ENCODE peak calls at places on chromosomes 7 and 10, in seven cellular contexts. S, U, X, T, A, I and W are unnamed samples.

GRCh38 chr10:121302541-121303180 is 295.6 kb downstream of the FGFR2 start:
- DNase-seq in S (no peak), U (no peak), X (peak), T (no peak), A (no peak), I (no peak), W (no peak)

GRCh38 chr7:151762501-151763245 is 114.2 kb downstream of the PRKAG2 start:
- DNase-seq in S (no peak), U (no peak), X (no peak), T (no peak), A (no peak), I (no peak), W (no peak)

GRCh38 chr10:26457088-26457487 is 18.9 kb downstream of the APBB1IP start:
- DNase-seq in S (peak), U (no peak), X (no peak), T (no peak), A (no peak), I (no peak), W (no peak)

GRCh38 chr7:70919491-70920073 is 212.4 kb upstream of the GALNT17 start:
- DNase-seq in S (no peak), U (no peak), X (no peak), T (no peak), A (no peak), I (no peak), W (no peak)

GRCh38 chr7:141071260-141071854 is 2.5 kb upstream of the TMEM178B start:
- DNase-seq in S (peak), U (peak), X (peak), T (no peak), A (peak), I (peak), W (peak)

GRCh38 chr7:131574741-131575140 is 18.3 kb upstream of the PODXL start:
- DNase-seq in S (no peak), U (no peak), X (no peak), T (no peak), A (no peak), I (no peak), W (no peak)

GRCh38 chr10:88092975-88093374 is 229.6 kb downstream of the PTEN start:
- DNase-seq in S (no peak), U (no peak), X (no peak), T (no peak), A (no peak), I (peak), W (no peak)

GRCh38 chr7:136870799-136871487 is 2.5 kb downstream of the CHRM2 start:
- DNase-seq in S (no peak), U (peak), X (no peak), T (no peak), A (peak), I (no peak), W (no peak)

GRCh38 chr10:93917064-93917391 is 23.2 kb downstream of the SLC35G1 start:
- DNase-seq in S (no peak), U (no peak), X (no peak), T (no peak), A (no peak), I (peak), W (no peak)

GRCh38 chr7:146665023-146665422 is 548.4 kb downstream of the CNTNAP2 start:
- DNase-seq in S (no peak), U (no peak), X (no peak), T (no peak), A (peak), I (no peak), W (no peak)

DNA sequence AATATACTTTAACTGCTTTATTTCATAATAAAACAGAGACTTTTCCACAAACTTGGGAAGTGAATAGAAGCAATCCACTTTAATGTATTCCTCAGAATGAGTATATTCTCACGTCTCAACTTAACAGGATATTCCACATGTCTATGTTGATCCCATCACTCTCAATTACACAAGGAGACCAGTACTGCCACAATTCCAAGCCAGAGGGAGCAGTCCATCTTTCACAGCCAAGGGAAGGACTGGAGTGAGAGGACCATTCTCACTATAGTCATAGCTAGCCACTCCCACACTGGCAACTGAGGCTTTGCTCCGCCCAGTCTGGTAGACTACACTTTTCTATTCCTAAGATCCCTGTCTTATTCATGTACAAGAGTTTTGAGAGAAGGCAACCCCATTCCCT is 553.9 kb downstream of the CNTNAP2 start:
- DNase-seq in S (no peak), U (no peak), X (no peak), T (no peak), A (no peak), I (no peak), W (no peak)
- TF ChIP-seq CTCF in S (no peak), U (no peak), X (no peak), T (no peak), A (no peak), I (no peak), W (no peak)

GRCh38 chr7:66352071-66352470 is 146.9 kb downstream of the TPST1 start:
- DNase-seq in S (no peak), U (no peak), X (no peak), T (no peak), A (no peak), I (no peak), W (no peak)
- TF ChIP-seq CTCF in S (no peak), U (no peak), X (no peak), T (no peak), A (no peak), I (peak), W (no peak)

DNA sequence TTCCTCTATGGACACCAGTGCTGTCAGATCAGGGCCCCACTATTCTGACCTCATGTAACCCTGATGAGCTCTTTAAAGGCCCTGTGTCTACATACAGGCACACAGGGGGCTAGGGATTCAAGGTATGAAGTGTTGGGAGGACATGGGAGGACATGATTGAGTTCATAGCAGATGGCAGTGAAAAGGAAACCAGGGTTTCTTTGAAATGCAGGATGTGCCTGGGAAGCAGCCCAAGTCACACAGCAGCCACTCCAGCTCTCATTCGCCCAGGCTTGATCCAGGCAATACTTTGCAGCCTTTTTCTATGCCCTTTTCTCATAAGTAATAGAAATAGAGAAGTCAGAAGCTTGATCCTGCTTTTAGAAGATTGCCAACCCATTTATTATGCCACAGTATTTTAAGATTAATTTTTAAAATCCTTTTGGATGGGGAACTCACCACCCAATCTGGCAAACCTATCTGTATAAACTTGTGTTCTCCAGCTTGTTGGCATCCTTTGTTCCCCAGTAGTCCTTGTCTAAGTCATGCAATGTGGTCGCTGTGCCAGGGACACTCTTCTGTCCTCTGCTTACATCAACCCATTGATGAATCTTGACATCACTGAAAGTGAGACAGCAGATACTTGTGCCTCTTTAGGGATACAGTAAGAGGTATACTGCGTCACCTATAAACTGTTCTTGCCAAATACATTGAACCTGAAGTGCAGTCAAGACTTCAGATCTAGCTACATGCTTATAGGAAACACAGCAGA is 95.0 kb downstream of the TAF3 start:
- DNase-seq in S (no peak), U (no peak), X (no peak), T (no peak), A (no peak), I (no peak), W (no peak)
- TF ChIP-seq CTCF in S (no peak), U (no peak), X (no peak), T (no peak), A (no peak), I (no peak), W (no peak)

DNA sequence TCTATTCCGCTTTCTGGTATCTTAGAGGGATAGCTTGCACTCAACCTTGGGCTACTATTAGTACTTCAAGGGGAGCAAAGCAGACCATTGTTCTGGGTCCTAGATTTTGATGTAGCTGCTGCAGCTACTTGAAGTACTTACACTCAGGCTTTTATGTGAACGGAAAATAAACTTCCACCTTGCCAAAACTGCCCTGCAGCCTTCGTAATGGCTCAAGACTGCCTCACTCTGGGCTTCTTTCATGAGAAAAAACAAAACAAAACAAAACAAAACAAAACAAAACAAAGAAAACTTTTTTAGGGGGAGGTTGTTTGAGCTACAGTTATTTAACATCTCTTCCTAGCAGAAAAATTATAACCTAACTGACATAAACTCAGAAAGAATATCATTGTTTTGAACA is 19.4 kb upstream of the EPHB6 start:
- DNase-seq in S (no peak), U (no peak), X (peak), T (no peak), A (no peak), I (no peak), W (no peak)
- TF ChIP-seq CTCF in S (no peak), U (no peak), X (peak), T (no peak), A (no peak), I (no peak), W (no peak)

GRCh38 chr10:6050801-6051445 is 11.2 kb downstream of the IL2RA start:
- DNase-seq in S (peak), U (no peak), X (peak), T (peak), A (peak), I (peak), W (no peak)
- TF ChIP-seq CTCF in S (peak), U (no peak), X (peak), T (no peak), A (peak), I (peak), W (no peak)

GRCh38 chr10:105592468-105592867 is 951.4 kb downstream of the SORCS3 start:
- DNase-seq in S (no peak), U (no peak), X (no peak), T (no peak), A (no peak), I (no peak), W (no peak)

GRCh38 chr10:105597297-105597696 is 956.2 kb downstream of the SORCS3 start:
- DNase-seq in S (no peak), U (no peak), X (no peak), T (no peak), A (no peak), I (no peak), W (no peak)

DNA sequence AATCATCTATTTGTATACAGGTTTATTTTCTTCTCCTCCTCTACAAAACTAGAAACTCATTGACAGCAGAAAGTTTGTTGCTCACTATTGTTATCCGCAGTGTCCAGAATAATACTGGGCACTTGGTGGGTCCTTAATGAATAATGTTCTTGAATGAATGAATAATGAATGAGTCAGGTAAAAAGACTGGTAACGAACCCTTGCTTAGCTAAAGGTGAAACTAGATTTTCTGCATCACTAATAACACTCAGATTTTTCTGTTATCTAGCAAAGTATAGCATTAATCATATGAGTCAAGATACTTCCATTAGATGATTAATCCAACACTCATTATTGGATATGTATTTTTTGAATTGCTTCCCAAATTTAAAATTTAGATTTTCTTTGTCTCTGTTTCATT is 953.2 kb downstream of the SORCS3 start:
- DNase-seq in S (no peak), U (no peak), X (no peak), T (no peak), A (no peak), I (no peak), W (no peak)
- TF ChIP-seq CTCF in S (no peak), U (no peak), X (no peak), T (no peak), A (no peak), I (no peak), W (no peak)

GRCh38 chr10:89245802-89246201 is 5.8 kb downstream of the LIPA start:
- DNase-seq in S (no peak), U (no peak), X (no peak), T (no peak), A (no peak), I (no peak), W (no peak)
- TF ChIP-seq CTCF in S (no peak), U (no peak), X (no peak), T (no peak), A (no peak), I (no peak), W (no peak)